ENCODE peak calls at places on chromosomes 11 and 22, in eight cellular contexts. J, T, G, X, U, B, A and E are unnamed samples.

GRCh38 chr11:119356349-119357031 is 10.0 kb upstream of the MFRP start:
- DNase-seq in U (peak), G (peak), X (peak), B (peak), A (no peak), T (no peak), J (peak), E (peak)

GRCh38 chr11:32003335-32003734 is 87.5 kb upstream of the RCN1 start:
- DNase-seq in X (no peak), G (no peak), U (no peak), J (no peak), A (no peak), B (no peak), T (no peak), E (peak)

GRCh38 chr11:64262271-64263002 is 11.1 kb downstream of the PLCB3 start:
- DNase-seq in U (no peak), A (no peak), G (no peak), T (no peak), J (no peak), B (no peak), X (no peak), E (no peak)

GRCh38 chr11:113324250-113324649 is 9.9 kb downstream of the TTC12 start:
- DNase-seq in B (no peak), J (no peak), U (no peak), X (no peak), T (no peak), G (no peak), A (no peak), E (no peak)

GRCh38 chr22:49848690-49849160 is 4.9 kb upstream of the ZBED4 start:
- DNase-seq in J (no peak), X (peak), A (no peak), B (no peak), G (no peak), T (no peak), U (no peak), E (no peak)

GRCh38 chr11:124602751-124603150 is 8.5 kb upstream of the PANX3 start:
- DNase-seq in X (no peak), B (no peak), T (no peak), G (no peak), U (no peak), J (no peak), A (no peak), E (no peak)

GRCh38 chr11:76885390-76886097 is 24.8 kb downstream of the ACER3 start:
- DNase-seq in A (peak), B (no peak), U (peak), X (no peak), G (no peak), T (no peak), J (no peak), E (peak)

GRCh38 chr11:101127348-101127698 is 2.3 kb downstream of the PGR start:
- DNase-seq in A (no peak), G (peak), U (no peak), J (no peak), T (no peak), X (peak), B (no peak), E (no peak)

GRCh38 chr11:3126901-3127691 is 38.0 kb downstream of the OSBPL5 start:
- DNase-seq in G (no peak), A (no peak), X (no peak), B (no peak), J (no peak), U (no peak), T (no peak), E (no peak)

GRCh38 chr11:104325093-104325492 is 161.1 kb upstream of the PDGFD start:
- DNase-seq in X (no peak), J (no peak), T (no peak), G (no peak), U (no peak), A (no peak), B (no peak), E (no peak)

GRCh38 chr11:2783536-2784082 is 83.8 kb upstream of the KCNQ1OT1 start:
- DNase-seq in B (no peak), U (no peak), X (no peak), G (no peak), J (no peak), A (no peak), T (no peak), E (no peak)

GRCh38 chr22:47165338-47165931 is 403.0 kb downstream of the TBC1D22A start:
- DNase-seq in X (no peak), A (no peak), G (no peak), B (no peak), T (no peak), J (no peak), U (no peak), E (no peak)

GRCh38 chr22:50016988-50017700 is 4.6 kb upstream of the IL17REL start:
- DNase-seq in G (no peak), A (no peak), B (no peak), U (no peak), J (no peak), X (peak), T (no peak), E (no peak)

GRCh38 chr22:40799008-40799407 is 20.1 kb downstream of the SLC25A17 start:
- DNase-seq in T (no peak), U (no peak), G (no peak), X (no peak), B (no peak), A (no peak), J (no peak), E (no peak)

GRCh38 chr11:65593518-65594414 is 1.8 kb downstream of the KCNK7 start:
- DNase-seq in G (peak), T (no peak), B (no peak), J (peak), A (no peak), U (no peak), X (peak), E (no peak)

GRCh38 chr22:23438216-23438615 is 141.9 kb downstream of the IGLL1 start:
- DNase-seq in X (no peak), B (no peak), G (no peak), A (no peak), U (no peak), T (no peak), J (no peak), E (no peak)

GRCh38 chr11:128819198-128819597 is 47.9 kb downstream of the KCNJ1 start:
- DNase-seq in T (no peak), G (no peak), B (no peak), X (no peak), U (no peak), J (no peak), A (no peak), E (no peak)

GRCh38 chr11:35066783-35067476 is 72.0 kb upstream of the CD44 start:
- DNase-seq in J (no peak), U (no peak), X (no peak), T (no peak), B (no peak), A (no peak), G (no peak), E (no peak)

GRCh38 chr11:33557201-33557600 is 143.4 kb downstream of the C11orf91 start:
- DNase-seq in X (no peak), U (peak), G (no peak), J (no peak), B (no peak), A (peak), T (no peak), E (peak)